ENCODE peak calls at places on chromosomes 4 and X, in four cellular contexts. F, S, P and V are unnamed samples.

GRCh38 chr4:25810016-25810415 is 52.8 kb downstream of the SEL1L3 start:
- DNase-seq in S (no peak), F (no peak), P (no peak), V (no peak)

GRCh38 chrX:154733072-154733425 is 17.8 kb downstream of the GAB3 start:
- DNase-seq in S (no peak), P (no peak), F (no peak), V (no peak)

GRCh38 chr4:13640149-13640671 is 12.7 kb upstream of the BOD1L1 start:
- DNase-seq in S (no peak), F (peak), P (no peak), V (no peak)

GRCh38 chr4:4358093-4358840 is 28.6 kb upstream of the NSG1 start:
- DNase-seq in P (no peak), S (no peak), F (peak), V (no peak)

GRCh38 chrX:31934842-31935241 is 863.0 kb upstream of the FTHL17 start:
- DNase-seq in S (no peak), F (peak), P (no peak), V (no peak)

GRCh38 chr4:53591372-53591892 is at the start of gene LNX1:
- DNase-seq in F (peak), P (peak), S (no peak), V (no peak)

GRCh38 chr4:138789796-138790195 is 225.8 kb upstream of the NOCT start:
- DNase-seq in S (no peak), P (no peak), F (peak), V (no peak)

GRCh38 chr4:81466841-81467671 is 4.7 kb downstream of the RASGEF1B start:
- DNase-seq in F (peak), P (peak), S (peak), V (peak)

GRCh38 chr4:154732669-154733068 is 11.1 kb upstream of the LRAT start:
- DNase-seq in S (no peak), F (no peak), P (no peak), V (no peak)

GRCh38 chrX:97399400-97399799 is 515.7 kb downstream of the RPA4 start:
- DNase-seq in P (no peak), F (no peak), S (no peak), V (no peak)

GRCh38 chrX:106874075-106874474 is 29.1 kb downstream of the RIPPLY1 start:
- DNase-seq in S (no peak), P (peak), F (peak), V (no peak)

GRCh38 chr4:123631699-123632098 is 235.1 kb downstream of the SPRY1 start:
- DNase-seq in S (no peak), P (no peak), F (no peak), V (no peak)

GRCh38 chr4:94889961-94890360 is 132.2 kb downstream of the BMPR1B start:
- DNase-seq in F (peak), S (no peak), P (no peak), V (no peak)

GRCh38 chrX:105706041-105706440 is 116.3 kb upstream of the NRK start:
- DNase-seq in P (no peak), S (no peak), F (no peak), V (no peak)

GRCh38 chr4:1490011-1490905 is 84.0 kb upstream of the NKX1-1 start:
- DNase-seq in P (no peak), F (no peak), S (no peak), V (no peak)

GRCh38 chrX:44503550-44503949 is 39.1 kb downstream of the FUNDC1 start:
- DNase-seq in S (no peak), F (no peak), P (no peak), V (no peak)

GRCh38 chr4:10639664-10640063 is 44.9 kb downstream of the CLNK start:
- DNase-seq in P (no peak), F (no peak), S (no peak), V (no peak)